ENCODE peak calls at places on chromosomes 3 and 15, in eight cellular contexts. E is amniotic epithelial cell, D is PC-3, U is T-helper 2 cell, O is NCI-H524, R is non-pigmented ciliary epithelial cell, F is vagina, M is AML-193. S is an unnamed sample.

GRCh38 chr3:45981321-45982038 is 14.1 kb downstream of the FYCO1 start:
- DNase-seq in E (peak), D (no peak), U (no peak), O (no peak), R (peak), F (no peak), M (no peak), S (no peak)

GRCh38 chr3:109944836-109945235 is 607.5 kb upstream of the DPPA4 start:
- DNase-seq in E (no peak), D (no peak), U (no peak), O (no peak), R (no peak), F (no peak), M (no peak), S (no peak)

GRCh38 chr3:192022412-192022811 is 561.4 kb downstream of the PYDC2 start:
- DNase-seq in E (no peak), D (peak), U (no peak), O (no peak), R (peak), F (no peak), M (no peak), S (peak)

GRCh38 chr3:138947303-138948121 is 495 bp downstream of the FOXL2NB start:
- DNase-seq in E (no peak), D (no peak), U (no peak), O (no peak), R (no peak), F (no peak), M (no peak), S (no peak)

GRCh38 chr3:47225310-47225906 is 57.2 kb downstream of the KIF9 start:
- DNase-seq in E (peak), D (no peak), U (no peak), O (no peak), R (no peak), F (no peak), M (peak), S (no peak)

GRCh38 chr3:194806991-194807685 is 121.5 kb downstream of the FAM43A start:
- DNase-seq in E (peak), D (no peak), U (no peak), O (no peak), R (no peak), F (no peak), M (no peak), S (no peak)

GRCh38 chr15:39312984-39313383 is 267.9 kb upstream of the THBS1 start:
- DNase-seq in E (peak), D (peak), U (no peak), O (no peak), R (no peak), F (no peak), M (peak), S (peak)

GRCh38 chr15:84009616-84010015 is 226.0 kb upstream of the GOLGA6L4 start:
- DNase-seq in E (no peak), D (no peak), U (no peak), O (no peak), R (no peak), F (no peak), M (no peak), S (no peak)

GRCh38 chr15:79743032-79743431 is 153.8 kb downstream of the MTHFS start:
- DNase-seq in E (no peak), D (no peak), U (no peak), O (no peak), R (no peak), F (no peak), M (no peak), S (no peak)

GRCh38 chr15:39756806-39757522 is 25.7 kb downstream of the FSIP1 start:
- DNase-seq in E (peak), D (peak), U (no peak), O (no peak), R (peak), F (no peak), M (peak), S (peak)

GRCh38 chr15:72824781-72825180 is 41.2 kb upstream of the ADPGK start:
- DNase-seq in E (no peak), D (no peak), U (no peak), O (no peak), R (no peak), F (peak), M (no peak), S (no peak)

GRCh38 chr3:107666853-107667252 is 144.1 kb downstream of the BBX start:
- DNase-seq in E (peak), D (no peak), U (no peak), O (no peak), R (no peak), F (no peak), M (no peak), S (no peak)

GRCh38 chr3:170997966-170998913 is 28.3 kb downstream of the SLC2A2 start:
- DNase-seq in E (peak), D (no peak), U (no peak), O (no peak), R (peak), F (no peak), M (no peak), S (no peak)

GRCh38 chr15:39194431-39194830 is 386.4 kb upstream of the THBS1 start:
- DNase-seq in E (no peak), D (peak), U (no peak), O (no peak), R (no peak), F (no peak), M (no peak), S (peak)

GRCh38 chr3:127819656-127820055 is 2.7 kb downstream of the MGLL start:
- DNase-seq in E (no peak), D (no peak), U (no peak), O (no peak), R (no peak), F (no peak), M (no peak), S (no peak)

GRCh38 chr3:45131201-45131600 is 15.0 kb downstream of the CDCP1 start:
- DNase-seq in E (no peak), D (no peak), U (no peak), O (no peak), R (no peak), F (no peak), M (no peak), S (no peak)

GRCh38 chr3:75294124-75294523 is 370.0 kb upstream of the FRG2C start:
- DNase-seq in E (no peak), D (peak), U (no peak), O (peak), R (no peak), F (no peak), M (peak), S (peak)

GRCh38 chr15:83565553-83566159 is 88.3 kb upstream of the ADAMTSL3 start:
- DNase-seq in E (no peak), D (peak), U (no peak), O (peak), R (no peak), F (no peak), M (peak), S (no peak)

GRCh38 chr3:114272271-114272670 is 21.6 kb upstream of the TIGIT start:
- DNase-seq in E (peak), D (no peak), U (no peak), O (no peak), R (peak), F (no peak), M (no peak), S (no peak)

GRCh38 chr3:49004352-49005297 is 2.6 kb upstream of the WDR6 start:
- DNase-seq in E (no peak), D (no peak), U (no peak), O (no peak), R (no peak), F (no peak), M (no peak), S (no peak)

GRCh38 chr3:71872256-71872655 is 87.3 kb upstream of the PROK2 start:
- DNase-seq in E (no peak), D (no peak), U (no peak), O (no peak), R (no peak), F (no peak), M (no peak), S (no peak)

GRCh38 chr3:81726132-81726531 is 35.3 kb downstream of the GBE1 start:
- DNase-seq in E (peak), D (peak), U (no peak), O (no peak), R (no peak), F (no peak), M (no peak), S (no peak)

GRCh38 chr3:27195059-27195458 is 174.1 kb downstream of the NEK10 start:
- DNase-seq in E (no peak), D (peak), U (no peak), O (no peak), R (no peak), F (no peak), M (no peak), S (no peak)

GRCh38 chr3:159645874-159646273 is 342.8 kb upstream of the IL12A start:
- DNase-seq in E (no peak), D (peak), U (no peak), O (no peak), R (no peak), F (no peak), M (no peak), S (no peak)

GRCh38 chr3:172043766-172044165 is 4.4 kb downstream of the FNDC3B start:
- DNase-seq in E (no peak), D (no peak), U (no peak), O (no peak), R (no peak), F (no peak), M (peak), S (no peak)

GRCh38 chr3:184635774-184636173 is 74.2 kb downstream of the EPHB3 start:
- DNase-seq in E (no peak), D (no peak), U (no peak), O (no peak), R (no peak), F (no peak), M (no peak), S (no peak)

GRCh38 chr3:151404316-151404715 is 19.8 kb upstream of the P2RY12 start:
- DNase-seq in E (peak), D (peak), U (no peak), O (no peak), R (no peak), F (no peak), M (peak), S (no peak)

GRCh38 chr3:18264331-18264730 is 160.8 kb downstream of the SATB1 start:
- DNase-seq in E (no peak), D (no peak), U (no peak), O (no peak), R (no peak), F (no peak), M (no peak), S (no peak)

GRCh38 chr15:25437751-25438600 is 848 bp downstream of the UBE3A start:
- DNase-seq in E (peak), D (peak), U (peak), O (peak), R (no peak), F (no peak), M (no peak), S (peak)

GRCh38 chr3:187013080-187013838 is 82.9 kb downstream of the ST6GAL1 start:
- DNase-seq in E (peak), D (no peak), U (no peak), O (no peak), R (no peak), F (no peak), M (peak), S (no peak)

GRCh38 chr3:47781326-47781684 is 388 bp downstream of the SMARCC1 start:
- DNase-seq in E (no peak), D (no peak), U (peak), O (no peak), R (no peak), F (no peak), M (peak), S (peak)

GRCh38 chr3:156819842-156820686 is 6.1 kb upstream of the LEKR1 start:
- DNase-seq in E (no peak), D (no peak), U (no peak), O (no peak), R (no peak), F (no peak), M (no peak), S (no peak)

GRCh38 chr15:77185242-77185785 is 114.4 kb upstream of the TSPAN3 start:
- DNase-seq in E (peak), D (no peak), U (no peak), O (no peak), R (no peak), F (no peak), M (peak), S (no peak)

GRCh38 chr15:57881361-57881760 is 174.8 kb downstream of the POLR2M start:
- DNase-seq in E (no peak), D (no peak), U (no peak), O (no peak), R (peak), F (no peak), M (no peak), S (no peak)

GRCh38 chr15:75598361-75598760 is 19.2 kb upstream of the PTPN9 start:
- DNase-seq in E (no peak), D (no peak), U (no peak), O (no peak), R (no peak), F (no peak), M (no peak), S (no peak)

GRCh38 chr3:55483196-55484095 is 3.7 kb downstream of the WNT5A start:
- DNase-seq in E (no peak), D (no peak), U (no peak), O (no peak), R (no peak), F (no peak), M (no peak), S (no peak)